ENCODE peak calls at places on chromosomes 12 and 14, in six cellular contexts. W is choroid plexus epithelial cell, R is dorsolateral prefrontal cortex, K is psoas muscle, T is mesothelial cell of epicardium, N is GM20000. J is an unnamed sample.

GRCh38 chr12:31897791-31898503 is 61.3 kb upstream of the RESF1 start:
- DNase-seq in W (peak), R (no peak), K (no peak), T (no peak), N (no peak), J (no peak)

GRCh38 chr12:68559246-68559645 is 51.5 kb upstream of the RAP1B start:
- DNase-seq in W (no peak), R (no peak), K (no peak), T (no peak), N (no peak), J (no peak)

GRCh38 chr14:55477680-55478079 is 37.3 kb upstream of the TBPL2 start:
- DNase-seq in W (peak), R (no peak), K (no peak), T (no peak), N (no peak), J (no peak)

GRCh38 chr14:71776463-71777359 is 155.5 kb upstream of the RGS6 start:
- DNase-seq in W (peak), R (no peak), K (no peak), T (no peak), N (no peak), J (no peak)

GRCh38 chr14:32472512-32473472 is 143.7 kb downstream of the AKAP6 start:
- DNase-seq in W (peak), R (peak), K (no peak), T (no peak), N (no peak), J (no peak)

GRCh38 chr12:100724071-100724470 is 70.5 kb upstream of the ANO4 start:
- DNase-seq in W (no peak), R (no peak), K (no peak), T (no peak), N (no peak), J (no peak)

GRCh38 chr12:119096429-119097202 is 82.1 kb upstream of the HSPB8 start:
- DNase-seq in W (no peak), R (no peak), K (no peak), T (no peak), N (no peak), J (no peak)

GRCh38 chr14:51962678-51963077 is 26.7 kb upstream of the RTRAF start:
- DNase-seq in W (peak), R (no peak), K (no peak), T (no peak), N (no peak), J (no peak)

GRCh38 chr12:3747543-3747942 is 5.4 kb downstream of the CRACR2A start:
- DNase-seq in W (no peak), R (no peak), K (no peak), T (no peak), N (no peak), J (no peak)

GRCh38 chr12:115553622-115554021 is 723.9 kb downstream of the MED13L start:
- DNase-seq in W (no peak), R (no peak), K (no peak), T (no peak), N (no peak), J (no peak)

GRCh38 chr12:16763901-16764300 is 157.9 kb upstream of the LMO3 start:
- DNase-seq in W (peak), R (no peak), K (no peak), T (no peak), N (no peak), J (no peak)

GRCh38 chr12:108668532-108668931 is 34.8 kb upstream of the SELPLG start:
- DNase-seq in W (no peak), R (no peak), K (no peak), T (no peak), N (no peak), J (no peak)

GRCh38 chr12:116466536-116466935 is 92.6 kb upstream of the MAP1LC3B2 start:
- DNase-seq in W (peak), R (no peak), K (no peak), T (no peak), N (no peak), J (no peak)

GRCh38 chr14:92039073-92039719 is 663 bp downstream of the TRIP11 start:
- DNase-seq in W (peak), R (no peak), K (peak), T (no peak), N (peak), J (peak)

GRCh38 chr12:6375269-6376078 is at the start of gene SCNN1A:
- DNase-seq in W (no peak), R (no peak), K (no peak), T (no peak), N (no peak), J (no peak)

GRCh38 chr12:24822121-24822899 is 126.6 kb downstream of the BCAT1 start:
- DNase-seq in W (peak), R (no peak), K (no peak), T (no peak), N (no peak), J (no peak)

GRCh38 chr12:43580601-43581000 is 28.6 kb upstream of the ADAMTS20 start:
- DNase-seq in W (no peak), R (no peak), K (no peak), T (no peak), N (no peak), J (no peak)

GRCh38 chr12:133080051-133080618 is 588 bp upstream of the ZNF140 start:
- DNase-seq in W (peak), R (peak), K (peak), T (peak), N (peak), J (peak)

GRCh38 chr14:50773632-50774541 is 57.1 kb downstream of the NIN start:
- DNase-seq in W (peak), R (peak), K (peak), T (peak), N (no peak), J (peak)

GRCh38 chr14:89351364-89351957 is 65.6 kb downstream of the FOXN3 start:
- DNase-seq in W (peak), R (no peak), K (no peak), T (no peak), N (peak), J (peak)

GRCh38 chr14:70905316-70905715 is 1.9 kb upstream of the PCNX1 start:
- DNase-seq in W (no peak), R (peak), K (no peak), T (no peak), N (no peak), J (no peak)

GRCh38 chr12:57893460-57894353 is 47.2 kb upstream of the CTDSP2 start:
- DNase-seq in W (peak), R (peak), K (peak), T (peak), N (no peak), J (no peak)

GRCh38 chr12:130351331-130351730 is 13.6 kb downstream of the PIWIL1 start:
- DNase-seq in W (no peak), R (no peak), K (no peak), T (no peak), N (no peak), J (no peak)

GRCh38 chr12:58888131-58888783 is 32.0 kb downstream of the LRIG3 start:
- DNase-seq in W (peak), R (no peak), K (peak), T (no peak), N (no peak), J (no peak)

GRCh38 chr12:131281016-131281415 is 327.3 kb downstream of the ADGRD1 start:
- DNase-seq in W (no peak), R (no peak), K (no peak), T (peak), N (no peak), J (no peak)

GRCh38 chr12:6267007-6267721 is 43.3 kb upstream of the PLEKHG6 start:
- DNase-seq in W (no peak), R (no peak), K (no peak), T (no peak), N (no peak), J (peak)

GRCh38 chr14:24206260-24207103 is 986 bp downstream of the TSSK4 start:
- DNase-seq in W (no peak), R (no peak), K (no peak), T (no peak), N (no peak), J (no peak)

GRCh38 chr12:132356686-132357622 is 27.6 kb upstream of the GALNT9 start:
- DNase-seq in W (peak), R (peak), K (peak), T (peak), N (no peak), J (no peak)

GRCh38 chr12:75115748-75116147 is 93.9 kb downstream of the KCNC2 start:
- DNase-seq in W (no peak), R (no peak), K (no peak), T (no peak), N (no peak), J (no peak)

GRCh38 chr12:45329238-45329637 is 113.3 kb downstream of the ANO6 start:
- DNase-seq in W (peak), R (no peak), K (peak), T (no peak), N (no peak), J (no peak)

GRCh38 chr14:71473843-71474242 is 458.4 kb upstream of the RGS6 start:
- DNase-seq in W (no peak), R (no peak), K (no peak), T (no peak), N (no peak), J (no peak)

GRCh38 chr14:36659010-36659821 is 2.4 kb upstream of the PAX9 start:
- DNase-seq in W (no peak), R (no peak), K (no peak), T (no peak), N (no peak), J (peak)

GRCh38 chr12:116547955-116548471 is 11.2 kb upstream of the MAP1LC3B2 start:
- DNase-seq in W (peak), R (no peak), K (no peak), T (no peak), N (peak), J (peak)

GRCh38 chr14:33685698-33686097 is 265.2 kb downstream of the EGLN3 start:
- DNase-seq in W (no peak), R (no peak), K (no peak), T (no peak), N (no peak), J (no peak)

GRCh38 chr14:60085693-60086092 is 6.0 kb upstream of the PCNX4 start:
- DNase-seq in W (no peak), R (no peak), K (no peak), T (no peak), N (no peak), J (no peak)

GRCh38 chr14:31745741-31746140 is 184.5 kb downstream of the NUBPL start:
- DNase-seq in W (no peak), R (no peak), K (no peak), T (no peak), N (no peak), J (no peak)

GRCh38 chr12:109783135-109783964 is 49.8 kb downstream of the TRPV4 start:
- DNase-seq in W (no peak), R (no peak), K (no peak), T (no peak), N (no peak), J (no peak)

GRCh38 chr14:100283984-100284881 is 22.0 kb downstream of the SLC25A29 start:
- DNase-seq in W (no peak), R (no peak), K (peak), T (no peak), N (no peak), J (no peak)

GRCh38 chr14:100282083-100282350 is 24.2 kb downstream of the SLC25A29 start:
- DNase-seq in W (no peak), R (no peak), K (no peak), T (no peak), N (no peak), J (no peak)

GRCh38 chr14:100281286-100282082 is 24.8 kb downstream of the SLC25A29 start:
- DNase-seq in W (no peak), R (no peak), K (no peak), T (no peak), N (no peak), J (no peak)

GRCh38 chr14:100285021-100285912 is 21.0 kb downstream of the SLC25A29 start:
- DNase-seq in W (peak), R (peak), K (peak), T (peak), N (peak), J (peak)

GRCh38 chr14:100282766-100283419 is 23.4 kb downstream of the SLC25A29 start:
- DNase-seq in W (no peak), R (no peak), K (peak), T (no peak), N (no peak), J (no peak)
- TF ChIP-seq CTCF in W (no peak), R (no peak), K (no peak), T (no peak), N (no peak), J (no peak)

DNA sequence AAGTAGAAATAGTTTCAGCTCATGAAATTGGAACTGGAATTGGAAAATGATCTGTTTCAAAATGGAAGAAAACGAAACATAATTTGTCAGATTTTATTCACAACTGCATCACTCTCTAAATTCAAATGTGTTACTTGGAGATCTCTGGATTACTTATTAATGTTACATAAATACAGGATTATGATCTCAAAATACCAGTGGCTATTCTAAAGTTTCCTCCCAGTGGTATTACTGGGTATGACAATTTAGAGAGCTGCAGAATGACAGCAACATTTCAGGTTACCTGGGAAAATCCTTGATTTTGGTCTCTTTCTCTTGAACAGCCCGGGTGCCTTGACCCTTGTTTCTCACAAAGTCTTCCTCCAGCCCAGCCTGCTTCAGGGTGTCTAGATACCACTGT is 14.2 kb downstream of the FAM161B start:
- DNase-seq in W (peak), R (no peak), K (no peak), T (no peak), N (no peak), J (no peak)
- TF ChIP-seq CTCF in W (peak), R (peak), K (no peak), T (peak), N (no peak), J (no peak)

DNA sequence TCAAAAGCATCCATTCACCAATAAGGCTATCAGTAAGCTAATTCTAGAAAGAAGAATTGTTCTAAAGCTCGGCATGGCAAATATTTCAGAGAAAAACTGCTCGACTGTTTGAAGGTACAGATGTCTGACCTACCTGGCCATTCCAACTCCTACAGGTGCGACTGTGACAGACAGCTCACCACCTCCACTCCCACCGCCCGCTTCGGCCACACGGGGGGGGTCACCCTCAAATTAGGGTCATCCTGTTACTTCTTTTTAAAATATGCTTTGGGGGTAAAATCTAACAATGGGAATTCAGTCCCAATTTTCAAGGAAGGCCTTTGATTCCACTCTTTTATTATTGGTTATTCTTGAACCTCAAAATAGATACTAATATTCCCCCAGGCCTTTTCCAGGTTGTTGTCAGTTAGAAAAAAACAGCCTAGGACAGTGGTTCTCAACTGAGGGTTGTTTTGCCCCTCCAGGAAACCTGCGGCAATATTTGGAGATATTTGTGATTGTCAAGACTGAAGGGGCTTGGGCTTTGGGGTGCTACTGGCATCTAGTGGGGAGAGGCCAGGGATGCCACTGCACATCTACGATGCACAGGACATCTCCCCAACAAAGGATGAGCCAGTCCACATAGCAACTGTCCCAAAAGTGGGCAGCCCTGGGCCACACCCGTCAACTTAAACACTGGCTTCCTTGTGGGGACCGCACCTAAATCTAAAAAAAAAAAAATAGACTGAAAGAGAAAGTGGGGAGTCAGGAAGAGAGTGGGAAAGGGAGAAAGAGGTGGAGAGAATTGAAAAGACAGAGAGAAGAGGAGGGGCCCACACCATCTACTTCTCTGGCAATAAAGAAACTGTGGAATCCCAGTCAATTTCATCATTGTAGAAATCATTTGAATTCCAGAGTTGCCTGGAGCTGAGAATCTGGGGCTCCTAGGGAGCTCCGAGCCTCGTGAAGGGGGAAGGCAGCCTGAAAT is 81.0 kb downstream of the BCL11B start:
- DNase-seq in W (no peak), R (no peak), K (no peak), T (no peak), N (no peak), J (no peak)
- TF ChIP-seq CTCF in W (no peak), R (no peak), K (no peak), T (no peak), N (no peak), J (no peak)

DNA sequence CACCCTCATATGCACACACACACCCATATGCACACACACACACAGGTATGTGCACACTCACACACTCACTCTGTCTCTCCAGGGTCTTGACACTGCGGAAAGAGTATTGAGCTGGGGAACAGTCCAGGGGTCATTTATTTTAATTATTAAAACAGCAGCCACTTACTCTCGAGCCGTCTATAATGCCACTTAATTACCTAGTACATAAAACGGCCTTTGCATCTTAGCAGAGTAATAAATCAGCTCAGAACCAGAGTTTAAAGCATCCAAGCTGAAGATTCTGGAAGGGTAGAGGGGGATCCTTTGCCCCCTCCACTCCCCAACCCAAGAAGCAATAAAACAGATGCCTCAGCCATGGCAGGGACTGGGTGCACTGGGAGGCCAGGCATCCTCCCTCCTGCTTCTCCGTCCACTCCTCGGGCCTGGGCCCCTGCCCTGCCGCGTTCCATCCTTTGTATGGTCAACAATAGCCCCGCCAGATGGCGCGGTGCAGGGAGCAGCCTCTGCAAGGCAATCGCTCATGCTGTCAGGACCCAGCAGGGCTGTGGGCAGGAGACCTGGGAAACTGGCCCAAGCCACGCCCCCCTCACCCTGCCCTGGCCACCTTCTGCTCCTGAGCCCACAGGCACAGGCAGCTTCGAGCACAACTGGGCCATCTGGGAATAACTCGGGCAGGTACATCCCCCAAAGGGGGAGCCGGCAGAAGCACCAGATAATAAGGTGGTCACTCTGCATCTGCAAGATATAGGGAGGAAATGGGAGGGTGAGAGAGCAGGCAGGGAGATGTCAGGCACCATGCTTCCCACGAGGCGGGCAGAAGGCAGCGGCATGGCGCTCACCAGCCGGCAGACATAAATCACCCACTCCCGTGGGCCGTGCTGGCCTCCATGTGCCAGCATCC is 40.9 kb downstream of the CCDC85C start:
- DNase-seq in W (peak), R (peak), K (peak), T (peak), N (no peak), J (no peak)
- TF ChIP-seq CTCF in W (peak), R (peak), K (peak), T (no peak), N (no peak), J (no peak)

GRCh38 chr12:51246254-51246853 is 7.7 kb downstream of the DAZAP2 start:
- DNase-seq in W (peak), R (no peak), K (no peak), T (no peak), N (no peak), J (peak)
- TF ChIP-seq CTCF in W (peak), R (no peak), K (no peak), T (no peak), N (peak), J (no peak)

DNA sequence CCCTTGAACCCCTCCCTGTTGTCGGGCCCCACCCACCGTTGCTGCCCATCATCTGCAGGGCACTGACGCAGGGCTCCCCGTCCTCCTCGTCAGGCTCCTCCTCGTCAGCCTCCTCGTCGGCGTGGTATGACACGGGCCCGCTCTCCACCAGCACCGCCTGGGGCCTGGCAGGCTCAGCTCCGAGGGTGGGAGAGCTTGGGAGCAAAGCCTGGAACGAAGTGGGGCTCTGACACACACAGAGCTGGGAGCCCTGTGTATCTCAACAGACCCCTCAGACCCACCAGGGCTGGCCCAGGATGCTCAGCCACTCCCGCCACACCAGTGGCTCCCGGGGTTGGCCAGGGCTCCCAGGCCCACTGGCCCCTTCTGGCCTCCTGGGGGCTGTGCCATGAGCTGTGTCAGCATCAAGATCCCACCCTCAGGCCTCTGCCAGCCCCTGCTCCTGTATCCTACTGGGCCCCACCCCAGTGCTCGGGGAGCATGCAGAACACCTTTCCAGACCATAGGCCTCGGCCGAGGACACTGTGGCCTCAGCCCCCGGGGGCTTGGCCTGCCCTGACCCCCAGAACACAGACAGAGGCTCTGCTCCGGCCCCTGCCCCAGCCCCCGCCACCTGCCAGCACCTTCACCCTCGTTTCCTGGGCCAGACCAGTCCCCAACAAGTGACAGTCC is 30.1 kb upstream of the NUDT14 start:
- DNase-seq in W (no peak), R (no peak), K (no peak), T (no peak), N (no peak), J (no peak)
- TF ChIP-seq CTCF in W (no peak), R (no peak), K (no peak), T (no peak), N (no peak), J (no peak)

GRCh38 chr12:88931598-88931997 is 351.3 kb upstream of the KITLG start:
- DNase-seq in W (no peak), R (no peak), K (no peak), T (no peak), N (no peak), J (no peak)
- TF ChIP-seq CTCF in W (no peak), R (no peak), K (no peak), T (no peak), N (no peak), J (no peak)

J was measured in GM13976.